ENCODE peak calls at places on chromosomes 12 and 14, in six cellular contexts. O, D, N, L, E and B are unnamed samples.

GRCh38 chr12:112183141-112183581 is 57.8 kb downstream of the TRAFD1 start:
- DNase-seq in N (no peak), D (no peak), O (no peak), E (peak), L (no peak), B (no peak)

GRCh38 chr12:124567035-124567672 is at the start of gene NCOR2:
- DNase-seq in O (no peak), E (no peak), N (peak), L (no peak), D (no peak), B (peak)

GRCh38 chr12:89179245-89179644 is 173.1 kb downstream of the DUSP6 start:
- DNase-seq in E (no peak), N (no peak), L (no peak), D (no peak), O (no peak), B (no peak)

GRCh38 chr14:75837151-75837787 is 144.5 kb downstream of the TGFB3 start:
- DNase-seq in O (no peak), D (no peak), N (no peak), L (no peak), E (peak), B (no peak)

GRCh38 chr12:96448287-96448686 is 41.1 kb upstream of the CFAP54 start:
- DNase-seq in O (no peak), L (peak), D (no peak), N (no peak), E (peak), B (no peak)

GRCh38 chr12:751828-752672 is at the start of gene WNK1:
- DNase-seq in O (peak), L (peak), N (peak), D (peak), E (peak), B (peak)

GRCh38 chr12:30517320-30517719 is 178.3 kb downstream of the IPO8 start:
- DNase-seq in L (no peak), D (no peak), N (no peak), E (no peak), O (no peak), B (no peak)

GRCh38 chr14:77763978-77764377 is 3.0 kb upstream of the SNW1 start:
- DNase-seq in O (no peak), L (no peak), E (no peak), N (no peak), D (no peak), B (no peak)

GRCh38 chr12:92543872-92544271 is 158.9 kb upstream of the PLEKHG7 start:
- DNase-seq in O (no peak), E (no peak), N (no peak), L (no peak), D (no peak), B (no peak)

GRCh38 chr12:98974767-98975381 is 329.8 kb downstream of the APAF1 start:
- DNase-seq in L (no peak), O (no peak), E (no peak), D (no peak), N (no peak), B (no peak)

GRCh38 chr14:92439551-92440344 is 73.8 kb upstream of the RIN3 start:
- DNase-seq in N (no peak), L (no peak), D (no peak), O (no peak), E (no peak), B (no peak)

GRCh38 chr14:33376510-33376909 is 437.8 kb downstream of the NPAS3 start:
- DNase-seq in N (no peak), E (no peak), D (no peak), L (no peak), O (no peak), B (no peak)

GRCh38 chr14:60166144-60166543 is 946 bp upstream of the DHRS7 start:
- DNase-seq in O (no peak), L (no peak), E (no peak), D (no peak), N (no peak), B (no peak)

GRCh38 chr12:45732250-45732649 is 2.7 kb downstream of the ARID2 start:
- DNase-seq in E (no peak), L (no peak), O (no peak), D (no peak), N (no peak), B (no peak)

GRCh38 chr14:104532191-104532555 is 47.4 kb upstream of the C14orf180 start:
- DNase-seq in L (peak), N (no peak), O (no peak), D (no peak), E (no peak), B (no peak)

GRCh38 chr14:74506408-74506807 is 12.8 kb downstream of the ISCA2 start:
- DNase-seq in D (no peak), E (no peak), O (no peak), L (no peak), N (no peak), B (no peak)

GRCh38 chr14:55850803-55851202 is 267.4 kb upstream of the PELI2 start:
- DNase-seq in L (peak), E (peak), O (peak), N (no peak), D (no peak), B (no peak)

GRCh38 chr14:22561661-22562579 is 27.1 kb downstream of the DAD1 start:
- DNase-seq in O (no peak), E (peak), D (no peak), L (no peak), N (no peak), B (no peak)

GRCh38 chr12:53862831-53863230 is 75.8 kb upstream of the HOXC13 start:
- DNase-seq in E (no peak), N (no peak), O (peak), L (peak), D (no peak), B (no peak)

GRCh38 chr12:70576341-70577282 is 60.6 kb downstream of the PTPRB start:
- DNase-seq in L (peak), N (no peak), O (peak), E (peak), D (no peak), B (no peak)

GRCh38 chr12:13339538-13339937 is 143.0 kb downstream of the EMP1 start:
- DNase-seq in N (no peak), L (peak), E (no peak), D (no peak), O (no peak), B (no peak)

GRCh38 chr12:71945121-71945520 is 6.5 kb downstream of the TPH2 start:
- DNase-seq in N (no peak), L (no peak), O (peak), E (no peak), D (no peak), B (no peak)

GRCh38 chr14:22715890-22716289 is 50.6 kb upstream of the OXA1L start:
- DNase-seq in L (no peak), D (no peak), O (no peak), N (no peak), E (no peak), B (no peak)

GRCh38 chr12:14283489-14284144 is 81.9 kb upstream of the ATF7IP start:
- DNase-seq in N (no peak), E (no peak), L (no peak), O (no peak), D (no peak), B (no peak)

GRCh38 chr12:130685850-130686249 is 30.2 kb downstream of the RIMBP2 start:
- DNase-seq in N (no peak), O (no peak), L (no peak), E (no peak), D (no peak), B (no peak)

GRCh38 chr12:12823811-12824210 is 10.7 kb downstream of the DDX47 start:
- DNase-seq in E (no peak), N (no peak), L (no peak), O (no peak), D (no peak), B (no peak)

GRCh38 chr12:51721281-51721940 is 127.1 kb downstream of the FIGNL2 start:
- DNase-seq in L (no peak), O (no peak), D (no peak), E (peak), N (no peak), B (peak)

GRCh38 chr12:122291431-122291830 is 25.1 kb upstream of the VPS33A start:
- DNase-seq in D (no peak), O (no peak), N (no peak), L (no peak), E (no peak), B (no peak)

GRCh38 chr14:31025335-31026075 is at the start of gene AP4S1:
- DNase-seq in N (peak), E (no peak), O (no peak), D (no peak), L (peak), B (peak)

GRCh38 chr12:117047810-117048584 is 51.2 kb downstream of the TESC start:
- DNase-seq in O (no peak), E (peak), D (no peak), L (no peak), N (no peak), B (no peak)

GRCh38 chr12:51253276-51253675 is 14.7 kb downstream of the DAZAP2 start:
- DNase-seq in L (no peak), D (no peak), E (no peak), N (no peak), O (no peak), B (no peak)

GRCh38 chr14:64726585-64726890 is 22.3 kb downstream of the PLEKHG3 start:
- DNase-seq in O (no peak), N (no peak), E (no peak), D (peak), L (peak), B (peak)

GRCh38 chr12:21941522-21942376 is 523 bp upstream of the ABCC9 start:
- DNase-seq in O (no peak), L (no peak), D (no peak), E (peak), N (peak), B (peak)

GRCh38 chr12:90809941-90810340 is 145.0 kb downstream of the CCER1 start:
- DNase-seq in O (no peak), N (no peak), D (no peak), L (no peak), E (no peak), B (no peak)

GRCh38 chr12:106974525-106974924 is 12.4 kb downstream of the MTERF2 start:
- DNase-seq in O (no peak), E (no peak), N (no peak), L (no peak), D (no peak), B (no peak)

GRCh38 chr12:46535907-46536306 is 163.3 kb upstream of the SLC38A2 start:
- DNase-seq in O (no peak), D (no peak), E (no peak), N (no peak), L (no peak), B (no peak)

GRCh38 chr12:48795550-48796455 is 6.9 kb upstream of the ADCY6 start:
- DNase-seq in O (no peak), D (peak), L (peak), E (peak), N (peak), B (peak)

GRCh38 chr14:86654558-86655184 is 1124.7 kb downstream of the FLRT2 start:
- DNase-seq in D (no peak), E (peak), N (peak), L (peak), O (no peak), B (peak)
- TF ChIP-seq CTCF in D (peak), E (peak), N (peak), L (peak), O (peak), B (peak)

DNA sequence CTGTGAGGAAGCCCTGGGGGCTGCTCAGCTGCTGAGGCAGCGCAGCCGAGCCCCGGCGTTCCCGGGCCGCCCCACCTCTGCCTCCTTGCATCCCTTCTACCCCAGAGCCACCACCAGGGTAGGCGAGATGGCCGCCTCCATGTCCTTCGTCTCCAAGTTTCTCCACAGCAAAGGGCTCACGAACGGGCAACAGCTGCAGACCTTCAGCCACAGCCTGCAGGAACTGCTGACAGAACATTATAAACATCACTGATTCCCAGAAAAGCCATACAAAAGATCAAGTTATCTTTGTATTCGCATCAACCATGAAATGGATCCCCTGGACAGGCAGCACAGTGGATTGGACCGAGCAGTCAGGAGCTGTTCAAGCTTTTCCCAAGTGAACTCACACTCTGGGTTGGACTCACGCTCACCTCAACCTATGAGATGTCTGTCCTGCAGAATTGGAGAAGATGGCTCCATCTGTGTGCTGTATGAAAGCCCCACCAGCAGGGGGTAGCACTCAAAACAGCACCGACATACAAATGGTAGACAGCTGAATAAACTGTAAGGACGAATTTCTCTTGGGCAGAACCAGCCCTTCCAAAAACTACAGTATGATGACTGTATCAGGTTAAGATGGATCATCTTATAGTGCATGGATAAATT is 19.4 kb upstream of the A2M start:
- DNase-seq in L (no peak), E (no peak), O (no peak), D (no peak), N (no peak), B (no peak)
- TF ChIP-seq CTCF in L (no peak), E (no peak), O (peak), D (peak), N (peak), B (peak)

DNA sequence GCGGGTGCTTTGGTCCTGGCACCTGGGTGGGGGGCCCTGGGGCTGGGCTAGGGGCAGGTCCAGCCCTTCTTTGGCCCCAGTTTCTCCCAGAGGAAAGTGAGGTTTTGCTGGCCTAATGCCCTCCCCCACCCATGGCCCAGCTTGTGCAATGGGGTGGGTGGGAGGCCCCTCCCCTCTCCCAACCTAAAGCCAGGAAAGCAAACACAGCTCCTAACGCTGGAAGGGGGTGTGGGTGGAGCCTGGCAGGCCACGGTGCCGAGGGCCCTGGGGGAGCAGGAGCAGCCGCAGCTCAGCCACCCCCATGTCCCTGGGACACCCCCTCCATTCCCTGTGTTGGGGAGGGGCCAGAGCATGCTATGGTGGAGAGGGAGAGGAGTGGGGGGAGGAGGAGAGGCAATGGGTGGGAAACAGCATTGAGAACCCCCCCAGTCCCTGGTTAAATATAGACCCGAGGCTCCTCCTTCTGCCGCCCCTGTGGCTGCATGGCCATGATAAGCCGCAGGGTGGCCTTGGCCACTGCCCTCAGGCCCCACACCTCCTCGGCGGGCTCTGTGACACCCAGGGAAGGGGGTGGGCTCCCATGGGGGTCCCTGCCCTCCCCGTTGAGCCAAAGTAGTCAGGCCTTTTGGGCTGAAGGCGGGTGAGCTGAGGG is 4.7 kb downstream of the EXOC3L4 start:
- DNase-seq in L (no peak), D (no peak), O (no peak), N (no peak), E (no peak), B (no peak)
- TF ChIP-seq CTCF in L (no peak), D (no peak), O (no peak), N (no peak), E (no peak), B (no peak)

GRCh38 chr12:80938397-80938796 is 663 bp upstream of the LIN7A start:
- DNase-seq in D (no peak), E (no peak), L (no peak), N (no peak), O (no peak), B (no peak)
- TF ChIP-seq CTCF in D (no peak), E (no peak), L (no peak), N (no peak), O (no peak), B (no peak)

GRCh38 chr14:95609398-95609990 is 74.6 kb downstream of the GLRX5 start:
- DNase-seq in O (no peak), L (no peak), N (peak), D (no peak), E (peak), B (peak)

GRCh38 chr14:95611293-95611880 is 74.8 kb upstream of the TCL1B start:
- DNase-seq in D (no peak), E (no peak), O (no peak), L (no peak), N (no peak), B (no peak)

GRCh38 chr14:95619785-95620417 is 66.3 kb upstream of the TCL1B start:
- DNase-seq in E (no peak), L (no peak), O (no peak), N (no peak), D (no peak), B (no peak)

GRCh38 chr14:95614335-95614734 is 71.9 kb upstream of the TCL1B start:
- DNase-seq in D (no peak), O (no peak), N (no peak), L (no peak), E (no peak), B (no peak)
- TF ChIP-seq CTCF in D (no peak), O (no peak), N (no peak), L (no peak), E (no peak), B (no peak)

GRCh38 chr14:21098134-21098891 is at the start of gene ZNF219:
- DNase-seq in O (no peak), E (peak), D (peak), N (peak), L (peak), B (peak)
- TF ChIP-seq CTCF in O (no peak), E (no peak), D (no peak), N (no peak), L (no peak), B (no peak)